ENCODE peak calls at places on chromosomes 6 and 20, in eight cellular contexts. T is RWPE2; A is neural progenitor cell; K is CD8-positive, alpha-beta T cell; R is endothelial cell of umbilical vein; F is heart left ventricle; U is ovary; D is suprapubic skin. C is an unnamed sample. For H3K4me1, the result is how much of the 10 kb centered on the place peaks cover.

GRCh38 chr6:31579119-31579505 is 3.1 kb downstream of the LTB start:
- DNase-seq in K (no peak), R (no peak), F (no peak), U (no peak), T (no peak), A (no peak), D (no peak), C (no peak)

GRCh38 chr6:30612687-30613248 is 4.3 kb downstream of the PPP1R10 start:
- DNase-seq in K (no peak), T (no peak), D (no peak), F (no peak), R (no peak), U (no peak), A (peak), C (peak)

GRCh38 chr6:35469711-35470662 is 1.8 kb downstream of the RPL10A start:
- DNase-seq in A (no peak), R (peak), D (peak), K (peak), F (no peak), U (peak), T (no peak), C (peak)

GRCh38 chr6:7991992-7992815 is 72.0 kb downstream of the BLOC1S5 start:
- DNase-seq in A (peak), F (peak), D (no peak), U (no peak), K (no peak), T (no peak), R (peak), C (peak)

GRCh38 chr20:10557685-10558084 is 116.1 kb downstream of the JAG1 start:
- DNase-seq in R (no peak), K (no peak), T (no peak), A (no peak), U (no peak), D (no peak), F (no peak), C (no peak)

GRCh38 chr20:48411265-48411664 is 416.5 kb downstream of the PREX1 start:
- DNase-seq in F (no peak), R (no peak), K (no peak), A (no peak), D (no peak), T (no peak), U (no peak), C (no peak)

GRCh38 chr20:45340236-45340847 is 7.9 kb downstream of the SDC4 start:
- DNase-seq in D (no peak), A (no peak), T (no peak), K (no peak), R (no peak), F (peak), U (no peak), C (no peak)

GRCh38 chr6:43669922-43670622 is 17.5 kb downstream of the MRPS18A start:
- DNase-seq in K (no peak), A (no peak), T (no peak), D (no peak), R (no peak), F (no peak), U (no peak), C (peak)

GRCh38 chr6:35181933-35182612 is 31.7 kb upstream of the SCUBE3 start:
- DNase-seq in A (peak), U (peak), K (no peak), T (no peak), R (peak), D (no peak), F (no peak), C (peak)

GRCh38 chr20:8855315-8855714 is 213.6 kb upstream of the PLCB4 start:
- DNase-seq in R (no peak), K (no peak), A (no peak), T (no peak), D (no peak), U (peak), F (peak), C (peak)

GRCh38 chr6:52511572-52512151 is 65.2 kb downstream of the TRAM2 start:
- DNase-seq in F (no peak), T (no peak), U (no peak), D (no peak), R (peak), K (no peak), A (no peak), C (peak)

GRCh38 chr20:64080013-64080812 is at the start of gene OPRL1:
- DNase-seq in A (peak), U (no peak), F (no peak), D (no peak), R (peak), T (no peak), K (peak), C (peak)

GRCh38 chr6:28235912-28236452 is 10.9 kb downstream of the ZSCAN9 start:
- DNase-seq in A (peak), R (no peak), K (no peak), D (no peak), T (no peak), U (no peak), F (no peak), C (no peak)

GRCh38 chr6:146357578-146358340 is 185.9 kb upstream of the RAB32 start:
- DNase-seq in A (no peak), T (peak), K (no peak), D (no peak), U (no peak), R (peak), F (no peak), C (peak)

GRCh38 chr6:15520616-15521203 is 142.1 kb downstream of the DTNBP1 start:
- DNase-seq in K (no peak), F (no peak), U (no peak), T (no peak), D (peak), R (no peak), A (no peak), C (no peak)

GRCh38 chr6:39923394-39923793 is 10.9 kb downstream of the MOCS1 start:
- DNase-seq in K (no peak), U (no peak), A (no peak), D (no peak), F (peak), T (no peak), R (no peak), C (peak)

GRCh38 chr6:148523051-148523450 is 180.4 kb downstream of the SASH1 start:
- DNase-seq in T (no peak), A (no peak), F (no peak), R (no peak), K (no peak), U (no peak), D (no peak), C (peak)

GRCh38 chr6:33761922-33762629 is 15.4 kb upstream of the IP6K3 start:
- DNase-seq in A (peak), R (peak), D (no peak), K (no peak), U (no peak), T (no peak), F (peak), C (peak)

GRCh38 chr6:39887692-39888450 is 46.4 kb downstream of the MOCS1 start:
- DNase-seq in R (peak), K (no peak), T (no peak), D (no peak), U (peak), A (peak), F (peak), C (peak)

GRCh38 chr6:85418059-85418458 is 31.8 kb upstream of the NT5E start:
- DNase-seq in K (no peak), D (no peak), T (no peak), F (no peak), R (peak), U (no peak), A (no peak), C (peak)

DNA sequence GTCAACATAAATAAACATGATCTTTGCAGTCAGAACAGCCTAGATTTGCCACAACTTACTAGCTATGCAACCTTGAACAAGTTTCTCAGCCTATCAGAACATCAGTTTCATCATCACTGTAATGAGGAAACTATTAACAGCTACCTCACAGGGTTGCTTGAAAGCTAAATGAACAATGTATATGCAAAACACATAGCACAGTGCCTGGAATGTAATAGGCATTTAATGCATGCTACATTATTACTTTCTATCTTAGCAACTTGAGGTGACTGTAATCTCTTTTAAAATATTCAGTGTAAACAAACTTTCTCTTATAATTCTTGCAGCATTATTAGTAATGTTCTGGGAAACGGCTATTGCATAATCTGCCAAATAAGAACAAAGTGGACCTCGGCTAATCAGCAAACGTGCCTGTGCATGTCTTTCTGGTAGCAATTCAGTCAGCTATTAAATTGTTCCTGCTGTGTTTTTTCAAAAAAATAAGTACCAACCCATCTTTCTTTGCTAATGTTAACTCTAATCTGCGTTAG is 61.5 kb downstream of the SYNE1 start:
- DNase-seq in K (no peak), R (no peak), D (no peak), T (peak), A (no peak), U (no peak), F (no peak), C (no peak)
- H3K4me1 ChIP-seq in K (under half), R (under half), D (under half), T (under half), A (under half), U (under half), F (under half), C (under half)

GRCh38 chr20:26209171-26209941 is 512.7 kb upstream of the ZNF337 start:
- DNase-seq in T (peak), D (peak), A (peak), F (no peak), U (no peak), K (peak), R (no peak), C (no peak)

GRCh38 chr20:26218301-26218700 is 521.6 kb upstream of the ZNF337 start:
- DNase-seq in R (no peak), D (no peak), K (no peak), T (no peak), F (no peak), U (no peak), A (no peak), C (peak)

GRCh38 chr20:26216025-26216424 is 519.4 kb upstream of the ZNF337 start:
- DNase-seq in A (no peak), D (no peak), K (no peak), R (no peak), U (no peak), F (no peak), T (no peak), C (peak)

DNA sequence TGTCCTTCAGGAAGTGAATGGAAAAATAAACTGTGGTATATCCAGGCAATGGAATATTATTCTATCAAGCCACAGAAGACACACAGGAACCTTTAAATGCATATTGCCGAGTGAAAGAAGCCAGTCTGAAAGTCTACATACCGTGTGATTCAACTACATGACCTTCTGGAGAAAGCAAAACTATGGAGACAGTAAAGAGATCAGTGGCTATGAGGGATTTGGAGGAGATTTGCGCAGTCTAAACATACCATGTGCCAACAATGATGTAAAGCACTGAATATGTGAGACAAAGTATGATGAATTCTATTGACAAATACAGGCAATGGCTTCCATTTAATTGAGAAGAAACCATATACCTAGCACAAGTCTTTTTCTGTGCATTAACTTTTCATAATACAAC is 518.3 kb upstream of the ZNF337 start:
- DNase-seq in A (no peak), F (no peak), T (no peak), D (no peak), K (no peak), R (no peak), U (no peak), C (no peak)
- TF ChIP-seq CTCF in A (no peak), F (no peak), T (no peak), D (no peak), K (no peak), R (no peak), U (no peak), C (no peak)

GRCh38 chr6:81933648-81934047 is 181.2 kb upstream of the TENT5A start:
- DNase-seq in F (no peak), D (no peak), T (no peak), U (no peak), R (no peak), A (no peak), K (no peak), C (peak)
- H3K4me1 ChIP-seq in F (under half), D (under half), T (under half), U (under half), R (under half), A (under half), K (under half), C (under half)

GRCh38 chr6:151544453-151544852 is 50.6 kb downstream of the CCDC170 start:
- DNase-seq in A (no peak), K (no peak), R (peak), U (no peak), D (no peak), F (no peak), T (no peak), C (no peak)

GRCh38 chr6:151550618-151551017 is 56.8 kb downstream of the CCDC170 start:
- DNase-seq in T (no peak), R (no peak), D (no peak), A (no peak), K (no peak), F (no peak), U (no peak), C (no peak)

GRCh38 chr6:151548201-151548600 is 54.4 kb downstream of the CCDC170 start:
- DNase-seq in R (no peak), D (no peak), A (no peak), U (no peak), T (no peak), K (no peak), F (no peak), C (no peak)

GRCh38 chr6:151549790-151550189 is 56.0 kb downstream of the CCDC170 start:
- DNase-seq in K (no peak), U (no peak), A (no peak), D (no peak), R (no peak), T (no peak), F (no peak), C (peak)

DNA sequence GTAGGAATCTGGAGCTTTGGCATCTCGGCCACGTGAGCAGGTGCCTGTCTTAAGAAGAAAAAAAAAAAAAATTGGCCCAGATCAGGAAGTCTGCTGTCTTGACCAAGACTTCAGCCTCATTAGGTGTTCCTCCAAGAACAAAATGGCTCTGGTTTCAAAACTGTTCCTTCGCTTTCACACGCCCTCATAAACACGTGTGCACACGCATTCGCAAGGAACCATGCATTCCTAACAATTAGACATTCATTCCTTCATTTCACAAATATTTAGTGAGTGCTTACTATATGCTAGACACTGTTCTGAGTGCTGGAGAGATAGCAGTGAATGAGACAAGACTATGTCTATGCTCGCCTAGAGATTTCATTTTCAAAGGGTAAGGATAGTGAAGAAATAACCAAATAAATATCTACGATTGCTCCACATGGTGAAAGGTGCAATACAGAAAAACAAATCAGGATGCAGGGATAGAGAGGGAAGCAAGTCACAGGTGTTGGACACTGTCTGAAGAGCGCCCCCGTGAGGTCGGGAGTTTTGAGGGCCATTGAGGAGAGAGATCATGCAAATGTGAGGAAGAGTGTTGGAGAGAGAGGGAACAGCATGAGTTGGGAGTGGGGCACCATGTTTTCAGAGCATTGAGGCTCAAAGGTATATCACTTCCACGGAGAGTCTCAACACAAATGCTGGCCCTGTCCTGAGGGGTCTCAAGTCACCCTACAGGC is 53.3 kb downstream of the CCDC170 start:
- DNase-seq in D (no peak), R (no peak), K (no peak), A (no peak), T (no peak), U (no peak), F (no peak), C (no peak)
- TF ChIP-seq CTCF in D (no peak), R (no peak), K (no peak), A (peak), T (no peak), U (no peak), F (no peak), C (peak)

C was measured in PC-3.